ENCODE peak calls at places on chromosomes 3 and 15, in four cellular contexts. H is HTR-8/SVneo, I is HEK293T, E is epithelial cell of esophagus. G is an unnamed sample.

GRCh38 chr3:146218880-146219866 is 31.7 kb downstream of the PLSCR4 start:
- DNase-seq in H (peak; percentile 26), I (peak; percentile 18), E (peak; percentile 43), G (peak; percentile 36)

GRCh38 chr3:72797773-72798543 is 50.3 kb downstream of the SHQ1 start:
- DNase-seq in H (no peak), I (no peak), E (peak; percentile 10), G (no peak)

GRCh38 chr15:71139264-71139663 is 24.0 kb downstream of the THSD4 start:
- DNase-seq in H (no peak), I (no peak), E (no peak), G (no peak)

GRCh38 chr15:59532770-59533379 is 78.7 kb upstream of the GCNT3 start:
- DNase-seq in H (peak; percentile 38), I (peak; percentile 31), E (peak; percentile 51), G (peak; percentile 37)

GRCh38 chr3:189270248-189270832 is 98.6 kb downstream of the TPRG1 start:
- DNase-seq in H (peak; percentile 51), I (peak; percentile 33), E (peak; percentile 96), G (peak; percentile 79)

GRCh38 chr3:56919137-56919796 is 117.5 kb upstream of the ARHGEF3 start:
- DNase-seq in H (no peak), I (no peak), E (no peak), G (no peak)

GRCh38 chr3:79329154-79329553 is 438.6 kb downstream of the ROBO1 start:
- DNase-seq in H (peak; percentile 3), I (no peak), E (peak; percentile 44), G (peak; percentile 67)

GRCh38 chr3:70854108-70854507 is 541.7 kb upstream of the MDFIC2 start:
- DNase-seq in H (no peak), I (no peak), E (peak; percentile 60), G (no peak)

GRCh38 chr3:16596352-16597032 is 8.7 kb downstream of the DAZL start:
- DNase-seq in H (no peak), I (no peak), E (no peak), G (no peak)

GRCh38 chr3:110384601-110385000 is 687.0 kb upstream of the NECTIN3 start:
- DNase-seq in H (no peak), I (no peak), E (peak; percentile 68), G (peak; percentile 77)

GRCh38 chr3:194728986-194729385 is 43.3 kb downstream of the FAM43A start:
- DNase-seq in H (no peak), I (no peak), E (no peak), G (no peak)

GRCh38 chr15:27250223-27250622 is 279.2 kb downstream of the GABRG3 start:
- DNase-seq in H (no peak), I (no peak), E (no peak), G (no peak)

GRCh38 chr3:131501949-131502348 is 822 bp downstream of the MRPL3 start:
- DNase-seq in H (no peak), I (no peak), E (peak; percentile 3), G (no peak)

GRCh38 chr3:35383719-35384555 is 255.4 kb upstream of the ARPP21 start:
- DNase-seq in H (no peak), I (no peak), E (peak; percentile 8), G (peak; percentile 41)

GRCh38 chr3:189304465-189305341 is 132.9 kb downstream of the TPRG1 start:
- DNase-seq in H (peak; percentile 19), I (peak; percentile 19), E (peak; percentile 89), G (no peak)

GRCh38 chr3:55587476-55587875 is 100.4 kb upstream of the WNT5A start:
- DNase-seq in H (no peak), I (peak; percentile 45), E (no peak), G (peak; percentile 30)

GRCh38 chr3:105365536-105366301 is 990 bp upstream of the ALCAM start:
- DNase-seq in H (peak; percentile 6), I (peak; percentile 10), E (peak; percentile 76), G (peak; percentile 67)

GRCh38 chr3:7881946-7882345 is 619.7 kb upstream of the LMCD1 start:
- DNase-seq in H (no peak), I (no peak), E (no peak), G (no peak)

GRCh38 chr3:172903642-172904041 is 153.1 kb downstream of the ECT2 start:
- DNase-seq in H (no peak), I (no peak), E (no peak), G (no peak)

GRCh38 chr3:179037361-179037760 is 34.2 kb downstream of the ZMAT3 start:
- DNase-seq in H (peak; percentile 75), I (no peak), E (peak; percentile 94), G (peak; percentile 96)

GRCh38 chr3:81437683-81438082 is 323.8 kb downstream of the GBE1 start:
- DNase-seq in H (no peak), I (no peak), E (no peak), G (no peak)

GRCh38 chr3:148582126-148582525 is 115.6 kb upstream of the AGTR1 start:
- DNase-seq in H (no peak), I (no peak), E (no peak), G (peak; percentile 65)

GRCh38 chr3:195802261-195802701 is 9.4 kb downstream of the MUC4 start:
- DNase-seq in H (no peak), I (no peak), E (no peak), G (no peak)

GRCh38 chr3:9314796-9315195 is 48.1 kb upstream of the THUMPD3 start:
- DNase-seq in H (no peak), I (no peak), E (peak; percentile 11), G (no peak)

GRCh38 chr3:171372694-171373093 is 87.5 kb downstream of the TNIK start:
- DNase-seq in H (no peak), I (no peak), E (no peak), G (no peak)

GRCh38 chr3:149270180-149270579 is 48.6 kb upstream of the CP start:
- DNase-seq in H (no peak), I (no peak), E (no peak), G (peak; percentile 31)

GRCh38 chr15:82538961-82539689 is 1.1 kb downstream of the RPS17 start:
- DNase-seq in H (no peak), I (no peak), E (no peak), G (peak; percentile 17)

GRCh38 chr3:175073209-175073905 is 214.2 kb downstream of the NAALADL2 start:
- DNase-seq in H (no peak), I (no peak), E (peak; percentile 59), G (peak; percentile 20)

GRCh38 chr3:155494332-155494731 is 200.8 kb upstream of the STRIT1 start:
- DNase-seq in H (no peak), I (no peak), E (no peak), G (no peak)

GRCh38 chr15:89662893-89663673 is 7.8 kb upstream of the KIF7 start:
- DNase-seq in H (peak; percentile 92), I (no peak), E (peak; percentile 81), G (peak; percentile 93)

GRCh38 chr15:66706225-66706732 is 4.2 kb downstream of the SMAD6 start:
- DNase-seq in H (no peak), I (no peak), E (no peak), G (peak; percentile 61)

GRCh38 chr15:60804986-60805949 is 326.3 kb upstream of the ICE2 start:
- DNase-seq in H (no peak), I (no peak), E (peak; percentile 29), G (peak; percentile 70)

GRCh38 chr3:171251842-171252241 is 208.4 kb downstream of the TNIK start:
- DNase-seq in H (no peak), I (no peak), E (no peak), G (no peak)

GRCh38 chr15:74375303-74375693 is 7.9 kb upstream of the CYP11A1 start:
- DNase-seq in H (peak; percentile 75), I (peak; percentile 77), E (peak; percentile 87), G (peak; percentile 80)

GRCh38 chr3:123789160-123789559 is 95.0 kb downstream of the MYLK start:
- DNase-seq in H (no peak), I (no peak), E (no peak), G (no peak)

GRCh38 chr15:70530503-70530902 is 232.9 kb downstream of the UACA start:
- DNase-seq in H (no peak), I (no peak), E (no peak), G (no peak)

GRCh38 chr3:108861401-108861800 is 38.8 kb downstream of the TRAT1 start:
- DNase-seq in H (no peak), I (no peak), E (no peak), G (no peak)

GRCh38 chr3:134308350-134308891 is 57.8 kb upstream of the RYK start:
- DNase-seq in H (peak; percentile 78), I (peak; percentile 79), E (peak; percentile 77), G (peak; percentile 84)

GRCh38 chr15:73593278-73594074 is 39.7 kb downstream of the NPTN start:
- DNase-seq in H (no peak), I (no peak), E (no peak), G (peak; percentile 66)

G was measured in iris pigment epithelial cell.